ENCODE peak calls at places on chromosomes 16 and 17, in four cellular contexts. One of them, this sample, is unnamed.

GRCh38 chr16:21590791-21591190 is 8.6 kb upstream of the METTL9 start:
- DNase-seq in GM12878: no peak
- DNase-seq in K562: no peak
- DNase-seq in HepG2: no peak
- DNase-seq in this sample: no peak

GRCh38 chr16:813204-813915 is 12.8 kb upstream of the GNG13 start:
- DNase-seq in HepG2: peak
- DNase-seq in K562: peak
- DNase-seq in GM12878: no peak
- DNase-seq in this sample: peak

GRCh38 chr16:8551388-8552332 is 38.7 kb downstream of the TMEM114 start:
- DNase-seq in HepG2: peak
- DNase-seq in GM12878: no peak
- DNase-seq in K562: no peak
- DNase-seq in this sample: no peak

GRCh38 chr16:81567987-81568748 is 123.6 kb downstream of the CMIP start:
- DNase-seq in K562: no peak
- DNase-seq in HepG2: peak
- DNase-seq in GM12878: no peak
- DNase-seq in this sample: no peak

GRCh38 chr16:396605-397004 is 394 bp upstream of the NME4 start:
- DNase-seq in HepG2: peak
- DNase-seq in GM12878: no peak
- DNase-seq in K562: peak
- DNase-seq in this sample: peak

GRCh38 chr17:83185023-83186002 is 105.9 kb downstream of the METRNL start:
- DNase-seq in K562: no peak
- DNase-seq in HepG2: no peak
- DNase-seq in GM12878: no peak
- DNase-seq in this sample: no peak

GRCh38 chr17:82935944-82936767 is 96.3 kb upstream of the ZNF750 start:
- DNase-seq in HepG2: no peak
- DNase-seq in GM12878: no peak
- DNase-seq in K562: no peak
- DNase-seq in this sample: peak

GRCh38 chr17:17835415-17836249 is 1.2 kb downstream of the SREBF1 start:
- DNase-seq in GM12878: no peak
- DNase-seq in HepG2: no peak
- DNase-seq in K562: no peak
- DNase-seq in this sample: no peak

GRCh38 chr16:67105881-67106280 is 3.9 kb upstream of the PHAF1 start:
- DNase-seq in K562: no peak
- DNase-seq in GM12878: no peak
- DNase-seq in HepG2: no peak
- DNase-seq in this sample: no peak

GRCh38 chr16:28091706-28092105 is 28.2 kb upstream of the GSG1L start:
- DNase-seq in K562: no peak
- DNase-seq in GM12878: no peak
- DNase-seq in HepG2: no peak
- DNase-seq in this sample: no peak

GRCh38 chr17:18182978-18183333 is 672 bp upstream of the ALKBH5 start:
- DNase-seq in GM12878: no peak
- DNase-seq in K562: peak
- DNase-seq in HepG2: no peak
- DNase-seq in this sample: no peak

GRCh38 chr16:56871172-56871593 is 6.2 kb downstream of the SLC12A3 start:
- DNase-seq in GM12878: peak
- DNase-seq in HepG2: peak
- DNase-seq in K562: no peak
- DNase-seq in this sample: no peak

GRCh38 chr17:324151-324571 is 28.4 kb downstream of the RPH3AL start:
- DNase-seq in K562: no peak
- DNase-seq in HepG2: no peak
- DNase-seq in GM12878: no peak
- DNase-seq in this sample: no peak

GRCh38 chr16:29845656-29846055 is 17.4 kb downstream of the CDIPT start:
- DNase-seq in GM12878: no peak
- DNase-seq in K562: no peak
- DNase-seq in HepG2: no peak
- DNase-seq in this sample: no peak

GRCh38 chr16:66474750-66475199 is 47.7 kb downstream of the BEAN1 start:
- DNase-seq in GM12878: peak
- DNase-seq in HepG2: no peak
- DNase-seq in K562: no peak
- DNase-seq in this sample: no peak

GRCh38 chr17:1070411-1070810 is 73.5 kb downstream of the TIMM22 start:
- DNase-seq in K562: no peak
- DNase-seq in HepG2: no peak
- DNase-seq in GM12878: no peak
- DNase-seq in this sample: no peak

GRCh38 chr17:5702951-5703510 is 118.7 kb upstream of the NLRP1 start:
- DNase-seq in K562: no peak
- DNase-seq in HepG2: no peak
- DNase-seq in GM12878: no peak
- DNase-seq in this sample: no peak

GRCh38 chr16:66692341-66692740 is 4.2 kb downstream of the CMTM4 start:
- DNase-seq in K562: no peak
- DNase-seq in HepG2: no peak
- DNase-seq in GM12878: no peak
- DNase-seq in this sample: no peak

GRCh38 chr17:48596000-48596734 is 2.6 kb upstream of the HOXB5 start:
- DNase-seq in HepG2: no peak
- DNase-seq in K562: no peak
- DNase-seq in GM12878: no peak
- DNase-seq in this sample: no peak

GRCh38 chr17:56028837-56029236 is 124.4 kb upstream of the ANKFN1 start:
- DNase-seq in GM12878: no peak
- DNase-seq in K562: no peak
- DNase-seq in HepG2: no peak
- DNase-seq in this sample: no peak

GRCh38 chr16:59593256-59593655 is 859.1 kb upstream of the GOT2 start:
- DNase-seq in HepG2: no peak
- DNase-seq in K562: no peak
- DNase-seq in GM12878: no peak
- DNase-seq in this sample: no peak

GRCh38 chr17:55612691-55613141 is 101.5 kb upstream of the SMIM36 start:
- DNase-seq in K562: no peak
- DNase-seq in GM12878: no peak
- DNase-seq in HepG2: no peak
- DNase-seq in this sample: no peak

GRCh38 chr16:31530405-31530804 is 2.7 kb downstream of the AHSP start:
- DNase-seq in HepG2: no peak
- DNase-seq in K562: no peak
- DNase-seq in GM12878: no peak
- DNase-seq in this sample: no peak

GRCh38 chr17:77167472-77168306 is 26.9 kb downstream of the SEC14L1 start:
- DNase-seq in HepG2: no peak
- DNase-seq in GM12878: no peak
- DNase-seq in K562: no peak
- DNase-seq in this sample: no peak

GRCh38 chr16:25546781-25547180 is 145.0 kb upstream of the HS3ST4 start:
- DNase-seq in GM12878: no peak
- DNase-seq in HepG2: peak
- DNase-seq in K562: no peak
- DNase-seq in this sample: no peak

GRCh38 chr17:60087882-60088669 is 9.4 kb upstream of the HEATR6 start:
- DNase-seq in HepG2: peak
- DNase-seq in GM12878: no peak
- DNase-seq in K562: peak
- DNase-seq in this sample: no peak

GRCh38 chr16:75580-76501 is 2.2 kb upstream of the MPG start:
- DNase-seq in GM12878: no peak
- DNase-seq in K562: peak
- DNase-seq in HepG2: peak
- DNase-seq in this sample: peak

GRCh38 chr17:21602176-21602575 is 90.1 kb upstream of the KCNJ18 start:
- DNase-seq in GM12878: no peak
- DNase-seq in HepG2: no peak
- DNase-seq in K562: no peak
- DNase-seq in this sample: no peak

GRCh38 chr16:30787613-30788378 is 791 bp upstream of the ZNF629 start:
- DNase-seq in HepG2: peak
- DNase-seq in K562: no peak
- DNase-seq in GM12878: no peak
- DNase-seq in this sample: no peak

GRCh38 chr16:54287018-54287757 is 601 bp upstream of the IRX3 start:
- DNase-seq in HepG2: no peak
- DNase-seq in GM12878: no peak
- DNase-seq in K562: no peak
- DNase-seq in this sample: no peak
- TF ChIP-seq TCF7 in HepG2: no peak
- TF ChIP-seq TCF7 in GM12878: no peak
- TF ChIP-seq TCF7 in K562: no peak
- TF ChIP-seq TCF7 in this sample: no peak

DNA sequence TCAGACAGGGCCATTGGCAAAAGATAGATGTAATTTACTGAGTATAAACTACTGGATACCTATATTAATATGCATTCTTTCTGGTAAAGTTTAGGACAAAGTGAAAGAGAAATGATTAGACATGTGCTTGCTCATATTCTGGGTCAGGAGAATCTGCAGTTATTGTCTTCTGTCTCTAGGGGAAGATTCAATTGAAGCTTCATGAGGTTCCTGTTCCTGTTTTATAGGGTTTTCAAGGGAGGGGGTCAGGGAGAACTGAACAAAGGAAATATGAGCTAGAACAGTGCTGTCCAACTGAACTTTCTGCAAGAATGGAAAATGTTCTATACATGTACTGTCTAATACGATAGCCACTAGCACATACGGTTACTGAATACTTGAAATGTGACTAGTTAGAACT is 59.3 kb upstream of the CORO6 start:
- DNase-seq in GM12878: no peak
- DNase-seq in HepG2: no peak
- DNase-seq in K562: peak
- DNase-seq in this sample: no peak
- TF ChIP-seq TCF7 in GM12878: no peak
- TF ChIP-seq TCF7 in HepG2: no peak
- TF ChIP-seq TCF7 in K562: no peak
- TF ChIP-seq TCF7 in this sample: no peak

DNA sequence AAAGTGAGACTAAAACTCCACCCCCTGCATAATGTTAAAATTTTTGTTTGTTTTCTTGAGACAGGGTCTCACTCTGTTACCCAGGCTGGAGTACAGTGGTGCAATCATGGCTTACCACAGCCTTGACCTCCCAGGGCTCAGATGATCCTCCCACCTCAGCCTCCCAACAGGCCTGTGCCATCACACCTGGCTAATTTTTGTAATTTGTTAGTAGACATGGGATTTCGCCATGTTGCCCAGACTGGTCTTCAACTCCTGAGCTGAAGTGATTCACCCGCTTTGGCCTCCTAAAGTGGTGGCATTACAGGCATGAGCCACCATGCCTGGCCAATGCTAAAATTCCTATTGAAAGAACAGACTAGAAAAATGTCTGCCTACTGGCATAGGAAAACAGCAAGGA is 103.8 kb downstream of the TRIM37 start:
- DNase-seq in GM12878: no peak
- DNase-seq in K562: no peak
- DNase-seq in HepG2: no peak
- DNase-seq in this sample: no peak
- TF ChIP-seq TCF7 in GM12878: no peak
- TF ChIP-seq TCF7 in K562: no peak
- TF ChIP-seq TCF7 in HepG2: no peak
- TF ChIP-seq TCF7 in this sample: no peak

DNA sequence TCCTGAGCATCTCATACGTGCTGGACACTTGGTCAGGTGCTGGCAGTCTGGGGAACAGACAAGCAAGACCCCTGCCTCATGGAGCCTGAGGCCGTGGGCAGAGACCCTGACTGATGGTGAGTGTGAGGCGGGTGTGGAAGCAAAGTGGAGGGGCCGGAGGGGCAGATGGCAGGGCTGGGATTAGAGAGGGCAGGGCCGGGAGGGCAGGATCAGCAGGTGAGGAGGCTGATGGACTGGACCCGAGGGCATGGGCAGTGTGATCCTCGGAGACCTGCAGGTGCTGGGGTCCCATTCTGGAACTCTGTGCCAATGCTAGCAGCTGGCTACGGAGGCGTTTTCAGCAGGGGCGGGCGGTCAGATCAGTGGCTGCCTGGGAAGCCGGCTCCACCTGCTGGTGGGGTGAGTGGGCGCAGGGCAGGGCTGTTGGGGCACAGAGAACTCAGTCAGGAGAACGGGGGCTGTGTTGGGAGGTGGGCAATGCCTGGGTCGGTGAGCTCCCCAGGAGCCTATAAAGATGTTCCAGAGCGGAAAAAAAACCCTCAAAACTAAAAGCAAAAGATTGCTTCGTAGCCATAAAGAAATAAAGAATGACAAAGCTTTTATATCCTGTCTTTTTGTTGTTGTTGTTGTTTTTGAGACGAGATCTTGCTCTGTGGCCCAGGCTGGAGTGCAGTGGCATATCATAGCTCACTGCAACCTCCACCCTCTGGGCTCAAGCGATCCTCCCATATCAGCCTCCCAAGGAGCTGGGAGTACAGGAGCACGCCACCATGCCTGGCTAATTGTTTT is 8.9 kb upstream of the C16orf74 start:
- DNase-seq in K562: peak
- DNase-seq in GM12878: no peak
- DNase-seq in HepG2: no peak
- DNase-seq in this sample: peak
- TF ChIP-seq TCF7 in K562: no peak
- TF ChIP-seq TCF7 in GM12878: no peak
- TF ChIP-seq TCF7 in HepG2: no peak
- TF ChIP-seq TCF7 in this sample: no peak

GRCh38 chr17:38447502-38448095 is 19.3 kb downstream of the ARHGAP23 start:
- DNase-seq in K562: no peak
- DNase-seq in GM12878: no peak
- DNase-seq in HepG2: no peak
- DNase-seq in this sample: no peak
- TF ChIP-seq TCF7 in K562: no peak
- TF ChIP-seq TCF7 in GM12878: no peak
- TF ChIP-seq TCF7 in HepG2: no peak
- TF ChIP-seq TCF7 in this sample: no peak

GRCh38 chr17:50604470-50604869 is 30.2 kb upstream of the ABCC3 start:
- DNase-seq in HepG2: no peak
- DNase-seq in GM12878: no peak
- DNase-seq in K562: no peak
- DNase-seq in this sample: peak
- TF ChIP-seq TCF7 in HepG2: no peak
- TF ChIP-seq TCF7 in GM12878: no peak
- TF ChIP-seq TCF7 in K562: no peak
- TF ChIP-seq TCF7 in this sample: no peak